ENCODE peak calls at places on chromosome 7, in eight cellular contexts. J is endothelial cell of umbilical vein, R is esophagus squamous epithelium, B is cardiac muscle cell, N is PC-3, V is heart left ventricle, E is BE2C, G is MM.1S. U is an unnamed sample.

GRCh38 chr7:65731562-65732035 is 141.3 kb upstream of the VKORC1L1 start:
- DNase-seq in B (peak; percentile 38), J (peak; percentile 59), R (no peak), N (no peak), G (no peak), E (peak; percentile 60), V (no peak), U (no peak)

GRCh38 chr7:31068006-31068675 is 16.0 kb downstream of the ADCYAP1R1 start:
- DNase-seq in J (no peak), V (no peak), B (no peak), G (no peak), E (no peak), R (no peak), N (no peak), U (no peak)

GRCh38 chr7:134546903-134547737 is 1.8 kb upstream of the AKR1B15 start:
- DNase-seq in B (peak; percentile 67), V (peak; percentile 60), G (peak; percentile 66), E (peak; percentile 74), N (peak; percentile 74), R (no peak), J (peak; percentile 79), U (peak; percentile 54)

GRCh38 chr7:12770227-12770975 is 83.0 kb downstream of the ARL4A start:
- DNase-seq in V (no peak), R (no peak), N (peak; percentile 81), G (no peak), E (no peak), J (peak; percentile 79), B (peak; percentile 70), U (no peak)

GRCh38 chr7:36048141-36048901 is 104.7 kb upstream of the EEPD1 start:
- DNase-seq in B (peak; percentile 94), V (no peak), R (no peak), G (no peak), N (peak; percentile 90), J (no peak), E (no peak), U (no peak)

GRCh38 chr7:111138196-111138569 is 47.3 kb downstream of the LRRN3 start:
- DNase-seq in R (no peak), G (peak; percentile 66), J (peak; percentile 83), E (peak; percentile 15), N (peak; percentile 58), V (peak; percentile 33), B (peak; percentile 42), U (peak; percentile 75)

GRCh38 chr7:51233375-51233774 is 83.2 kb downstream of the COBL start:
- DNase-seq in G (no peak), N (no peak), V (no peak), J (no peak), B (no peak), R (no peak), E (no peak), U (no peak)

GRCh38 chr7:51316666-51317581 is at the start of gene COBL:
- DNase-seq in V (peak; percentile 54), R (no peak), B (no peak), N (peak; percentile 29), G (no peak), J (no peak), E (no peak), U (no peak)

GRCh38 chr7:77651544-77652162 is 44.6 kb upstream of the RSBN1L start:
- DNase-seq in G (peak; percentile 34), N (peak; percentile 55), J (peak; percentile 54), E (peak; percentile 30), R (no peak), B (peak; percentile 55), V (no peak), U (peak; percentile 44)

GRCh38 chr7:22791204-22792158 is 31.2 kb downstream of the TOMM7 start:
- DNase-seq in N (no peak), R (no peak), B (peak; percentile 34), J (no peak), E (no peak), V (no peak), G (no peak), U (no peak)

GRCh38 chr7:99141756-99142726 is 1.9 kb downstream of the SMURF1 start:
- DNase-seq in N (peak; percentile 47), E (peak; percentile 42), V (peak; percentile 60), G (no peak), J (peak; percentile 56), R (no peak), B (peak; percentile 88), U (peak; percentile 71)

GRCh38 chr7:22208806-22209205 is 148.1 kb downstream of the RAPGEF5 start:
- DNase-seq in N (peak; percentile 13), E (no peak), V (no peak), B (no peak), G (no peak), J (no peak), R (no peak), U (no peak)

GRCh38 chr7:118863961-118864360 is 639.5 kb downstream of the ANKRD7 start:
- DNase-seq in V (no peak), E (no peak), J (no peak), R (no peak), B (no peak), N (no peak), G (no peak), U (no peak)

GRCh38 chr7:1579481-1580421 is 9.9 kb upstream of the PSMG3 start:
- DNase-seq in B (peak; percentile 70), G (peak; percentile 51), N (peak; percentile 75), E (peak; percentile 78), R (no peak), V (peak; percentile 79), J (peak; percentile 50), U (peak; percentile 62)

DNA sequence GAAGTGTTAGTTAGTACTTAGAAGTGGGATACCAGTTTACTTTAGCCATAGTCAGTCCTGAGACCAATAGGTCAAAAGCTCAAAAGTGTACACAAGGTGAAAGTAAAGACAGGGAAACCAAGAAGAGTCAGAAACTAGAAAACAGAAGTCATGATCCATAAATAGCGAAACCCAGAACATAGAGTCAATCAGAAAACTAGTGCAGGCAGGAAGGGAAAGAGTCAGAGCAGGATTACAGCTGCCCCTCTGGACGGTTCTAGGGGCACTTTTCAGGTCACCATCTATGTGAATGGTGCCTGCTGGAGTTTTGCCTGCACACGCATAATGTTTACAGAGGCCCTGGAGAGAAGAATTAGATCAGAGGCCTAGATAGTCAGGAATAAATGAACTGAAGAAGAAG is 22.4 kb upstream of the DMTF1 start:
- DNase-seq in B (no peak), N (no peak), J (no peak), V (no peak), G (peak; percentile 55), R (no peak), E (no peak), U (no peak)
- H3K4me3 ChIP-seq in B (no peak overlapping the region), N (no peak overlapping the region), J (no peak overlapping the region), V (no peak overlapping the region), G (no peak overlapping the region), R (no peak overlapping the region), E (no peak overlapping the region), U (no peak overlapping the region)

DNA sequence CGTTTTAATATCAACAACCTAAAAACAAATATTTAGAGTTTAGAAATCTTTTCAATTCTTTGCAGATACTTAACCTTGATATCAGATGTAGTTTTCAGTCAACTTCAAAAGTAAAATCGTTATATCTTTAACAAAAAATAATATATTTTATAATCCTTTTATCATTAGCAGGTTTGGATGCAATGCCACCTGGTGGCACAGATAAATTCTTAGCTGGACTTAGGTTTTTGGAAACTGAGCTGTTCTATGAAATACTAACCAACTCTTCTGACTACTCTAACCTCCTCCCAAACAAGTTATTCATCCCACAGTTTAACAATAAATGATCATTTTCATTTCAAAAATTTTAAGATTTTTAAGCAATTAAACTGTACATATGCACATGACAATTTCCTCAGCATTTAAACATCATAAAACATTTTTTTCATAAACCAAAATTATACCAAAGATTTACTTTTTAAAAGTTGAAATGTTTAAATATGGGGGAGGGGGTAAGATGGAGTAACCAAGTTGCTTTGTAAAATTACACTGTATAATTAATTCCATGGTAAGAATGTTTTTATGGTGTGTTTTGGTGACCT is 56.9 kb downstream of the HIBADH start:
- DNase-seq in J (peak; percentile 63), G (peak; percentile 19), E (no peak), B (peak; percentile 47), R (no peak), N (peak; percentile 75), V (no peak), U (no peak)
- H3K4me3 ChIP-seq in J (peak overlapping the region; percentile 24), G (no peak overlapping the region), E (no peak overlapping the region), B (no peak overlapping the region), R (no peak overlapping the region), N (peak overlapping the region; percentile 50), V (no peak overlapping the region), U (no peak overlapping the region)

DNA sequence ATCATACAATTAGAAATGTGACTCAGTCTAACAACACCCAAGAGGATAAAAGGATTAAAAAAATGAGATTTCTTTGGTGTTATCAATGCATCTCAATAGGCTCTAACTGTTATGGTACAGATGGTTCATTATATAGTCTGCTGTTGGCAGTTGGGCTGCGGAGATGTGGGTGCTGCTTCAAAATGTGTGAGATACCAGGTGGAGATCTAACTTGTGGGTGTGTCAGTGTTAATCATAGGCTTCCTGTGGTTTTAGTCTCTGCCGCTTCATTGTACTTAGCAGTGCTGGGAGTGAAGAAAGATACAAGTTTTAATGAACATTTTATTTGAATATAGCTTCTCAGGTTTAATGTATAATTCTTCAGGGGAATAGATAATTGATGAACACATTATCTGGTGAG is 231.3 kb downstream of the EXOC4 start:
- DNase-seq in N (no peak), B (peak; percentile 19), J (no peak), V (no peak), R (no peak), E (no peak), G (no peak), U (peak; percentile 9)
- H3K4me3 ChIP-seq in N (no peak overlapping the region), B (no peak overlapping the region), J (no peak overlapping the region), V (no peak overlapping the region), R (no peak overlapping the region), E (no peak overlapping the region), G (no peak overlapping the region), U (no peak overlapping the region)

GRCh38 chr7:28957064-28957821 is 887 bp downstream of the TRIL start:
- DNase-seq in G (no peak), J (peak; percentile 38), B (peak; percentile 50), V (peak; percentile 41), E (peak; percentile 47), R (no peak), N (no peak), U (no peak)

GRCh38 chr7:28957822-28958234 is 302 bp downstream of the TRIL start:
- DNase-seq in R (no peak), N (no peak), V (no peak), G (no peak), B (no peak), J (peak; percentile 36), E (peak; percentile 16), U (no peak)

GRCh38 chr7:28960071-28960840 is 2.1 kb upstream of the TRIL start:
- DNase-seq in J (no peak), V (no peak), N (peak; percentile 42), E (no peak), G (no peak), R (no peak), B (no peak), U (no peak)

GRCh38 chr7:28958235-28958945 is at the start of gene TRIL:
- DNase-seq in B (peak; percentile 93), G (no peak), N (no peak), R (no peak), E (peak; percentile 48), V (peak; percentile 87), J (peak; percentile 48), U (no peak)

DNA sequence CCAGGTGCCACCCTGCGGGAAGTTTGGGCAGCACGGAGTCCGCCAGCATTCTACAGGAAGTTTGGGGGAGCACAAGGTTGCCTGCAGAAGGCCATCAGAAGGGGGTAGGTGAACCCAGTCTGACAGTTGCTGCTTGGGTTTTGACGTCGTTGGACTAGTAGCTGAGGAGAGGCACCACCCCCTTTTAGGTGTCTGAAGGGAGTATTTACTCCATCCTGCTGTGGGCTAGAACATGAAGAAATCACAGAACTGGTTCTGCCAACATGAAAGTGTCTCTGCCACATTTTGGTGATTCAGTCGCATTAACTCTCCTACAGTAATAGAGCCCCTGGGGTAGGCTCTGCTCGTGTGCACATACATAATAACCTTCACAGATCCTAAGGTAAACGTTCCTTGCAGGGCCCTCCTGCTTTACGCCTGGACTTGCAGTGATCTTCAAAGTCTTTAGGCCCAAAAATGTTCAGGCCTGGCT is 852 bp upstream of the TRIL start:
- DNase-seq in V (no peak), G (no peak), N (peak; percentile 28), E (no peak), R (no peak), J (no peak), B (no peak), U (no peak)
- H3K4me3 ChIP-seq in V (peak overlapping the region; percentile 60), G (no peak overlapping the region), N (no peak overlapping the region), E (no peak overlapping the region), R (peak overlapping the region; percentile 47), J (no peak overlapping the region), B (no peak overlapping the region), U (no peak overlapping the region)

U was measured in CD4-positive, alpha-beta memory T cell.